ENCODE peak calls at places on chromosomes 12 and 14, in seven cellular contexts. V is HT1080, Q is frontal cortex, K is iPS-NIHi11, C is tibial nerve, W is GM13977, I is mucosa of descending colon. Y is an unnamed sample.
A peak's percentile ranks its signal among the peaks of the same experiment; 100 is the strongest.

GRCh38 chr14:26636571-26636970 is 38.7 kb upstream of the NOVA1 start:
- DNase-seq in Q (no peak), W (no peak), C (no peak), K (no peak), V (no peak), I (no peak), Y (no peak)

GRCh38 chr14:26199599-26200370 is 398.0 kb downstream of the NOVA1 start:
- DNase-seq in Q (no peak), W (no peak), C (no peak), K (no peak), V (peak; percentile 72), I (no peak), Y (no peak)

GRCh38 chr12:6607751-6608591 is 792 bp upstream of the CHD4 start:
- DNase-seq in I (no peak), K (peak; percentile 39), V (peak; percentile 90), C (peak; percentile 50), W (peak; percentile 71), Q (peak; percentile 66), Y (peak; percentile 69)

GRCh38 chr12:118420673-118421072 is 44.3 kb downstream of the SUDS3 start:
- DNase-seq in Q (no peak), K (no peak), W (no peak), C (no peak), V (no peak), I (no peak), Y (no peak)

GRCh38 chr12:25423355-25423754 is 129.7 kb downstream of the LMNTD1 start:
- DNase-seq in Q (no peak), K (no peak), W (no peak), V (no peak), I (peak; percentile 51), C (no peak), Y (no peak)

GRCh38 chr12:72268386-72268785 is 3.8 kb upstream of the TRHDE start:
- DNase-seq in K (no peak), V (no peak), I (no peak), C (no peak), W (no peak), Q (no peak), Y (no peak)

GRCh38 chr12:113997365-113997764 is 31.2 kb upstream of the RBM19 start:
- DNase-seq in W (peak; percentile 59), I (no peak), K (no peak), C (no peak), V (no peak), Q (no peak), Y (no peak)

GRCh38 chr12:82144505-82144904 is 213.7 kb downstream of the CCDC59 start:
- DNase-seq in I (no peak), K (no peak), Q (no peak), C (no peak), W (no peak), V (peak; percentile 37), Y (no peak)

GRCh38 chr12:80101126-80101525 is 1.8 kb downstream of the OTOGL start:
- DNase-seq in Q (no peak), W (no peak), I (no peak), C (no peak), K (no peak), V (no peak), Y (no peak)

GRCh38 chr14:100303179-100303578 is 3.1 kb downstream of the SLC25A29 start:
- DNase-seq in K (no peak), Q (no peak), I (no peak), V (no peak), C (no peak), W (no peak), Y (no peak)

GRCh38 chr12:58148405-58148804 is 207.0 kb downstream of the ATP23 start:
- DNase-seq in C (no peak), K (no peak), W (no peak), V (peak; percentile 39), I (no peak), Q (no peak), Y (no peak)

Y was measured in right atrium auricular region.